ENCODE peak calls at places on chromosomes 11 and 22, in six cellular contexts. I is sigmoid colon, O is stomach, N is spleen, C is transverse colon, A is upper lobe of left lung. X is an unnamed sample.

GRCh38 chr11:119108857-119109221 is 1.7 kb downstream of the C2CD2L start:
- DNase-seq in I (no peak), O (no peak), N (peak), C (peak), A (no peak), X (no peak)

GRCh38 chr22:49961601-49962011 is 1.0 kb downstream of the PIM3 start:
- DNase-seq in I (no peak), O (no peak), N (no peak), C (no peak), A (peak), X (peak)

GRCh38 chr11:61297741-61298140 is 2.6 kb upstream of the VWCE start:
- DNase-seq in I (peak), O (no peak), N (peak), C (no peak), A (no peak), X (no peak)

GRCh38 chr11:106276859-106277436 is 199.5 kb downstream of the AASDHPPT start:
- DNase-seq in I (no peak), O (no peak), N (no peak), C (no peak), A (no peak), X (peak)

GRCh38 chr11:68371176-68372041 is 59.0 kb downstream of the LRP5 start:
- DNase-seq in I (no peak), O (no peak), N (no peak), C (peak), A (no peak), X (no peak)

GRCh38 chr11:26551186-26551801 is 20.8 kb downstream of the MUC15 start:
- DNase-seq in I (no peak), O (no peak), N (no peak), C (no peak), A (no peak), X (no peak)

GRCh38 chr11:1573077-1573846 is 1.2 kb upstream of the DUSP8 start:
- DNase-seq in I (peak), O (peak), N (no peak), C (peak), A (no peak), X (no peak)

GRCh38 chr11:108286956-108287355 is 64.1 kb downstream of the ATM start:
- DNase-seq in I (no peak), O (no peak), N (no peak), C (no peak), A (no peak), X (no peak)

GRCh38 chr11:57324154-57324885 is 432 bp downstream of the TNKS1BP1 start:
- DNase-seq in I (peak), O (peak), N (peak), C (peak), A (no peak), X (peak)

GRCh38 chr11:95816037-95816436 is 25.7 kb downstream of the CEP57 start:
- DNase-seq in I (no peak), O (no peak), N (no peak), C (no peak), A (no peak), X (no peak)

GRCh38 chr22:32887293-32887692 is 85.8 kb downstream of the TIMP3 start:
- DNase-seq in I (no peak), O (no peak), N (no peak), C (no peak), A (no peak), X (no peak)

GRCh38 chr22:45762545-45763235 is 91.1 kb downstream of the ATXN10 start:
- DNase-seq in I (no peak), O (no peak), N (no peak), C (no peak), A (no peak), X (no peak)

GRCh38 chr22:46432164-46433068 is 96.9 kb downstream of the TRMU start:
- DNase-seq in I (no peak), O (peak), N (no peak), C (peak), A (no peak), X (no peak)

GRCh38 chr11:77049081-77049480 is 14.9 kb downstream of the B3GNT6 start:
- DNase-seq in I (peak), O (peak), N (no peak), C (peak), A (no peak), X (no peak)

GRCh38 chr22:35914357-35914664 is 114.3 kb downstream of the RBFOX2 start:
- DNase-seq in I (no peak), O (no peak), N (no peak), C (no peak), A (no peak), X (no peak)

GRCh38 chr11:59756845-59757244 is 1.7 kb downstream of the STX3 start:
- DNase-seq in I (peak), O (peak), N (peak), C (peak), A (peak), X (peak)

GRCh38 chr11:40183073-40184064 is 1276.1 kb downstream of the LRRC4C start:
- DNase-seq in I (no peak), O (no peak), N (no peak), C (no peak), A (no peak), X (no peak)

GRCh38 chr22:43289976-43290663 is 53.1 kb downstream of the SCUBE1 start:
- DNase-seq in I (peak), O (no peak), N (no peak), C (no peak), A (peak), X (no peak)
- TF ChIP-seq POLR2AphosphoS5 in I (no peak), O (no peak), N (no peak), C (no peak), A (no peak), X (no peak)

DNA sequence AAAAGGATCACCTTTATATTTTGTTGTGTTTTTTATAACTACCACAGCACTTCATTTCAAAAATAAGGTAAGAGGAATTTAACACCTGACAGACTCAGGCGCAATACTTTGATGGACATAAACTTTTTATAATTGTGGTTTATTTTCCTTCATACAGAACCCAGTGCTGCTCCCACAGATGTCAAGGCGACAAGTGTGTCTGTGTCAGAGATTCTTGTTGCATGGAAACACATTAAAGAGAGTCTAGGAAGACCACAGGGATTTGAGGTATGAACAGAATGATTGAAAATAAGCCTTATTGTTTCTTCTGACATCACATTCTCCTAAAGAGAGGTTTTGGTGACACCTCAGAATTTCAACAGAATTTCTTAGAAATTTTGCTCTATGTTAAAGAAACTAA is 378.9 kb upstream of the ARHGAP42 start:
- DNase-seq in I (no peak), O (no peak), N (no peak), C (no peak), A (no peak), X (no peak)
- TF ChIP-seq POLR2AphosphoS5 in I (no peak), O (no peak), N (no peak), C (no peak), A (no peak), X (no peak)

DNA sequence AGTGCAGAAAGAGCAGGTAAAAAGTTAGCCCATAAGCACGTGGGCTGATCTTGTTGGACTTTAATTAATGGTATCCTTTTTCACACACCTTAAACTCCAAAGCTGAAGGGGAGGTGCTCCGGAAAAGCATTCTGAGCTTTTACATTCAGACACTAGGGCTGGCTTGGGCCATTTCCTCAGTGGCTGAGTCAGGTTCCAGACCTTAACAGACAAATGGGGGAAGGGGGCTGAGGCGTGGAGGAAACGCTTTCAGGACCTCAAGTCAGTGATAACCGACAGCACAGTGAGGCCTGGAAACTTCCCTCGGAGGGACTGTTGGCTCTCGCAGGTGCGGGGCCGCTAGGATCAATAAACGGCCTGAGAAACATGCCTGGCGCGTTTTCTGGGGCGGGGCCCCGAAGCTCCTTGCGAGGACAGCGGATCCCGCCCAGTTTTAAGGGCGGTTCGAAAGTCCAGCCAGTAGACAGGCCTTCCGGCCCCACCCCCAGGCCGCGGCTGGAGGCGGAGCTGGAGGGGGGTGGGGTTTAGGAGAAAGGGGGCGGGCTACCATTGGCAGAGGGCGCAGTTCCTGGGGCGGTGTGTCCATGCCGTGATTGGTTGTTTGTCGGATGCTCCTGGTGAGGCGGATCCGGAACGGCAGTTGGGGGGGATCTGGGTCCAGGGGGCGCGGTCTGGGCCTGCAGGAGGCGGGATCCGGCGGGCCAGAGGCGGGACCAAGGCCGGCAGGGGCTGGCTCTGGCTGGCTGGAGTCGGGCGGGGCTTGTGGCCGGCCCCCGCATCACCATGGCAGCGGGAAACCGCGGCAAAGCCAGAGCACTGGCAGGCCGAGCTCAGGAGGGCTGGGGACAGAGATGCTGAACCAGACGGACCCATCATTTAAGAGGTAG is 8.0 kb downstream of the C11orf52 start:
- DNase-seq in I (peak), O (peak), N (peak), C (peak), A (peak), X (peak)
- TF ChIP-seq POLR2AphosphoS5 in I (peak), O (peak), N (peak), C (peak), A (peak), X (peak)

DNA sequence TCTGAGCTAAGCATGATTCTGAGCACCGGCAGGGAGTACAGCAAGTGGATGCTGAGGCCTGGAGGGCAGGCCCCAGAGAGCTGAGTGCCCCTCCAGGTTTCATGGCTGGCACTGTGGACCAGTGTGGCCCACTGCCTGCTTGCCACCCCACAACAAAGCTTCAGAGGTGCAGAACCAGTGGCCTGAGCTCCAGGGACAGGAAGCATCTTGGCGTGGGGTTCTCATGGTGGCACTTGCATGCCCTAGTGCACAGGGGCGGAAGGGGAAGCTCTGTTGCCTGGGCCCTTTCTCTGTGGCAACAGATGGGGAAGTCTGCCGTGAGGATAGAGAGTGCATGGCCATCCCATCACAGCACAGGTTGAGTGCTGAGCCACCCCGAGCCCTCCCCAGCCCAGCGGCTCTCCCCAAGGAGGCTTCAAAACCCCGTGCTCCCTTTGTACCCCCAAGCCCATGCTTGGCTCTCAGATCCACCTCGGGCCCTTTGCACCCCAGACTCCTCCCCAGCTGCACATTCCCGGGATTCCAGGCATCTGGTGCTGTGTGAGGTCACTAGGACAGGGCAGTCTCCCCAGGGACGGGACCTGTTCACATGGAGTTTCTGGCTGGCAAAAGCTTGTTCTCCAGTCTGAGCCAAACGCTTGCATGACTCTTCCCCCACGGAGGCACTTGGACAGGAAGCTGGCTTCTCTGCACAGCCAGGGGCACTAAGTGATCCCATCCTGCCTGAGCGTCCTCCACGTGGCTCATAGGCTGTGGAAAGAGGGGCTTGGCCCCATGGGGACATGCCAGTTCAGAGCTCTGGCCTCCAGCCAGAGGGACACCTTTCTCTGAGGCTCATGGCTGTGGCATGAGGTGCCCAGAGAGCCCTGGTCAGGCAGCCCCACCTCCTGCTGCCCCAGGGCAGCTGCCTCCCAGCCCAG is 4.2 kb downstream of the SLC25A1 start:
- DNase-seq in I (peak), O (no peak), N (peak), C (no peak), A (no peak), X (peak)
- TF ChIP-seq POLR2AphosphoS5 in I (no peak), O (no peak), N (peak), C (no peak), A (no peak), X (peak)

GRCh38 chr11:23885801-23886200 is 611.1 kb upstream of the LUZP2 start:
- DNase-seq in I (no peak), O (no peak), N (no peak), C (no peak), A (no peak), X (no peak)
- TF ChIP-seq POLR2AphosphoS5 in I (no peak), O (no peak), N (no peak), C (no peak), A (no peak), X (no peak)

DNA sequence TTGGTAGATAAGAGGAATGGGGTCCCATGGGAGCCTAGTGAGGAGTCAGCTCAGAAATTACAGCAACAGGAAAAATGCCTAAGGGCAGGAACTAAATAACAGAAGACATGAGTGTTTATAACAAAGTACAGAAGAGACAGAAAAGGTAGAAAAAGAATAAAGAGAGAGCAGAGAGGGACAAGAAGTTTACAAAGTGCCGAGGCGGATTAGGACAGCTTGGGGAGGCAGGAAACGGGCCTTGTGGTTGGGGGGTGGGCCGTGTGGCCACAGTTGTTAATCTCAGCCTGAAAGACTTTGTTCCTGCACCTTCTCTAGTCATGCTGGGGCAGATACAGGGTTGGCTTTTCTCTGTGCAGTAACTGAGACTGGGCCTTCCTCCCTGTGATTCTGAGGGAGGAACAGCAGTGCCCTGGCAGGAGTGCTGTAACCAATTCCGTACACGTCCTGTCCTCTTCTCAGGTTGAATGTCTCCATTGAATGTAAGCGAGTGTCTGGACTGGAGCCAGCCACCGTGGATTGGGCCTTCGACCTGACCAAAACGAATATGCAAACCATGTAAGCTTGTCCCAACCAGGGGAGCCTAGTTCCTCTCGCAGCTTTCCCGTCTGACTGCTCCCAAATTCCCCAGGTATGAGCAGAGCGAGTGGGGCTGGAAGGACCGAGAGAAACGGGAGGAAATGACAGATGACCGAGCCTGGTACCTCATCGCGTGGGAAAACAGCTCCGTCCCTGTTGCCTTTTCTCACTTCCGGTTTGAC is 13.2 kb downstream of the NAA40 start:
- DNase-seq in I (no peak), O (no peak), N (no peak), C (no peak), A (no peak), X (no peak)
- TF ChIP-seq POLR2AphosphoS5 in I (no peak), O (no peak), N (no peak), C (no peak), A (no peak), X (no peak)

GRCh38 chr22:28812491-28812890 is 12.1 kb upstream of the XBP1 start:
- DNase-seq in I (no peak), O (no peak), N (peak), C (no peak), A (no peak), X (no peak)

GRCh38 chr22:28808716-28809355 is 8.5 kb upstream of the XBP1 start:
- DNase-seq in I (no peak), O (no peak), N (no peak), C (no peak), A (no peak), X (no peak)

GRCh38 chr22:28813772-28814518 is 13.6 kb upstream of the XBP1 start:
- DNase-seq in I (peak), O (peak), N (peak), C (peak), A (peak), X (no peak)

GRCh38 chr22:28815101-28815500 is 14.7 kb upstream of the XBP1 start:
- DNase-seq in I (no peak), O (no peak), N (peak), C (no peak), A (no peak), X (no peak)

GRCh38 chr22:28810839-28811491 is 10.6 kb upstream of the XBP1 start:
- DNase-seq in I (no peak), O (no peak), N (peak), C (no peak), A (peak), X (no peak)
- TF ChIP-seq POLR2AphosphoS5 in I (peak), O (no peak), N (no peak), C (no peak), A (peak), X (no peak)

DNA sequence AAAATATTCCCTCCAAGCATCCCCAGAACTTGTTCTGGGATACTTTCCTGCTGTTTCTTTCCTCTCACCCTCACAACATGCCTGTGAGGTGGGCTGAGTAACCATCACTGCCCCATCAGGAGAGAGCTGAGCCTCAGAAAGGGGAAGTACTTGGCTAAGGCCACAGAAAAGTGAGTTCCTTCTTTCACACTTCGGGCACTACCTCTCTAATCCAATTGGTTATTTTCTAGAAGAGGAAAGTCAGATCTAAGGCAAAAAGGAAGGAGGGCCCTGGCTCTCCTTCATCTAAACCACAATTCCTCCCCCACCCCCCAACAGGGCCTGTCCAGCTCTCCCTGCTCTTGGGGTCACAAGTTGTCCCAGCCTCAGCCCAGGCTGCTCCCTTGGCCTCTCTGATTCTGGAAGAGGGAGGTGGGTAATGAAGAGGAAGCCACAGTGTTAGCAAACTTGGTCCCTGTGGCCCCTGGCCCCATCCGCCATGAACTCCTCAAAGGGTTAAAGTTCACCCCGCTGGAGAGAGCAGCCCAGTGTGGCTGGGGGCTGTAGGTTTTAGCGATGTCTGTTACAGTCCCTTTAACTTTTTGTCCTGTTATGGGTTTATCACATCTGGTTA is 34.0 kb downstream of the SLC22A12 start:
- DNase-seq in I (no peak), O (no peak), N (no peak), C (no peak), A (peak), X (no peak)
- TF ChIP-seq POLR2AphosphoS5 in I (no peak), O (no peak), N (no peak), C (no peak), A (no peak), X (no peak)

GRCh38 chr11:115527534-115528125 is 23.4 kb upstream of the CADM1 start:
- DNase-seq in I (no peak), O (no peak), N (no peak), C (no peak), A (no peak), X (peak)
- TF ChIP-seq POLR2AphosphoS5 in I (no peak), O (no peak), N (no peak), C (no peak), A (no peak), X (no peak)

X was measured in GM23338.